ENCODE peak calls at places on chromosomes 12 and 14, in seven cellular contexts. V is CD8-positive, alpha-beta T cell; H is psoas muscle; N is hepatocyte; L is endodermal cell; M is fibroblast of pulmonary artery; D is lower lobe of right lung. R is an unnamed sample.

GRCh38 chr12:129771238-129771637 is 132.6 kb downstream of the TMEM132D start:
- DNase-seq in M (no peak), H (no peak), N (no peak), L (peak; percentile 81), V (no peak), D (no peak), R (no peak)

GRCh38 chr12:47276253-47277070 is 196.7 kb upstream of the AMIGO2 start:
- DNase-seq in L (no peak), H (no peak), N (peak; percentile 53), D (no peak), V (peak; percentile 77), M (peak; percentile 87), R (peak; percentile 89)

GRCh38 chr12:101064721-101065120 is 145.3 kb downstream of the SLC5A8 start:
- DNase-seq in V (no peak), L (no peak), H (no peak), M (peak; percentile 16), D (no peak), N (no peak), R (no peak)

GRCh38 chr12:45170456-45171042 is 45.3 kb upstream of the ANO6 start:
- DNase-seq in H (peak; percentile 86), L (peak; percentile 96), N (peak; percentile 86), D (peak; percentile 79), M (peak; percentile 87), V (peak; percentile 69), R (peak; percentile 87)

GRCh38 chr12:55797068-55797467 is 20.5 kb downstream of the SARNP start:
- DNase-seq in M (peak; percentile 73), V (no peak), L (peak; percentile 72), H (no peak), D (no peak), N (peak; percentile 69), R (peak; percentile 66)

GRCh38 chr12:65205886-65206285 is 36.5 kb downstream of the LEMD3 start:
- DNase-seq in V (no peak), L (no peak), D (no peak), H (no peak), N (no peak), M (no peak), R (no peak)

GRCh38 chr12:8036366-8036765 is 3.9 kb downstream of the FOXJ2 start:
- DNase-seq in D (no peak), N (no peak), H (peak; percentile 80), V (no peak), M (no peak), L (no peak), R (no peak)

GRCh38 chr12:103518899-103519298 is 23.1 kb upstream of the C12orf42 start:
- DNase-seq in N (no peak), L (no peak), H (no peak), D (no peak), V (no peak), M (no peak), R (no peak)

GRCh38 chr12:40959041-40959440 is 229.1 kb upstream of the PDZRN4 start:
- DNase-seq in L (no peak), D (no peak), N (no peak), H (no peak), M (no peak), V (no peak), R (peak; percentile 10)

GRCh38 chr12:24133385-24133784 is 183.9 kb upstream of the SOX5 start:
- DNase-seq in V (no peak), M (no peak), L (peak; percentile 95), N (no peak), D (no peak), H (no peak), R (no peak)

DNA sequence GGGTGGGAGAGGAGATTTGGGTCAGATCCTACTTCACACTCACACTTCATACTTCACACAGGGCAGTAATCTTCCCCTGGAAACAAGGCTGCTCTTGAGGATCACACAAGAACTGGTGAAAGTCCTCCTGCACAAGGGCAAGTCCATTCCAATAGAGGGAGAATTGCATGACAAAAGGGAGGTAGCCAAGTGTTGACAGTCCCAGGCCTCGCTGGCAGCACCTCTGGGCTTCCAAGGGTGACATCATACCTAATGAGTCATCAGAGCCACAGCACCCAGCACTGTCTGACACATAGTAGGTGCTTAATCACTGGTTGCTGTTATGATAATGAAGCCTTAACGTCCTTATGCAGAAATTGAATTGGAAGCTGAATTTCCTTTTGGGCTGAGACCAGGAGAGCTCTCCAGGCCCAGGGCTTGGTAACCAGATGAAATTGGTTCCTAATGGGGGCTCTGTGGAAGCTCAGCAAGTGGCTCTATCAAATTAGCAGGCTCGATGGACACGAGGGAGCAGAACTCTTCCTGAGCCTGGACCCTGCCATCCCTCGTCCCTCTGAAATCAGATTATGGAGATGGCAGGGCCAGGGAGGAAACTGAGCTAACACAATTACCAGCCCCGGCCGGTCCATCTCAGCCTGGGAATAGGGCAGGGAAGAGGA is 58.8 kb upstream of the ACTN1 start:
- DNase-seq in V (no peak), D (no peak), N (no peak), M (peak; percentile 50), H (no peak), L (peak; percentile 90), R (no peak)
- H3K4me3 ChIP-seq in V (no peak overlapping the region), D (no peak overlapping the region), N (no peak overlapping the region), M (no peak overlapping the region), H (no peak overlapping the region), L (no peak overlapping the region), R (no peak overlapping the region)

DNA sequence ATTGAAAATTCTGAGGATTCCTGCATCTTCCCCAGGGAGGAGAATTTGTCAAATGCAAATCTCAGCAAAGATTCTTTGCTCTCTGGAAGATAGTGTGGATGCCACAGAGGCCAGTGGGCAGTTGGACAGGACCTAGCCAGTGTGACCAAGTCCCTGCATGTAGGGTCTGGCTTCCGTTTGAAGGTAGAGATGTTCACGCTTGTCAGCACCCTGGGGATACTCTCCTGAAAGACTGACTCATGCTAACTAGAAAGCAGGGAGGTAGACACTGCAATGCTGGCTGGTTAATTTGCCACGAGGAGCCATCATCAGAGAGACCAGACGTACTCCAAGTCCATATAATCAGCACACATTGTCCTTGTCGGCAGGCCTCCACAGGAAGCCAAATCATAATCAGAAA is 130.1 kb downstream of the SAMD4A start:
- DNase-seq in M (no peak), H (no peak), V (no peak), N (no peak), L (no peak), D (no peak), R (no peak)
- H3K4me3 ChIP-seq in M (no peak overlapping the region), H (no peak overlapping the region), V (no peak overlapping the region), N (no peak overlapping the region), L (no peak overlapping the region), D (no peak overlapping the region), R (no peak overlapping the region)

GRCh38 chr14:53306267-53306721 is 153.2 kb upstream of the DDHD1 start:
- DNase-seq in D (no peak), N (peak; percentile 74), H (peak; percentile 62), V (peak; percentile 32), L (peak; percentile 77), M (peak; percentile 75), R (peak; percentile 77)
- H3K4me3 ChIP-seq in D (peak overlapping the region; percentile 47), N (no peak overlapping the region), H (peak overlapping the region; percentile 59), V (peak overlapping the region; percentile 1), L (no peak overlapping the region), M (peak overlapping the region; percentile 57), R (peak overlapping the region; percentile 26)

GRCh38 chr12:49966511-49967041 is 4.9 kb downstream of the AQP5 start:
- DNase-seq in N (no peak), M (no peak), H (no peak), V (no peak), D (no peak), L (no peak), R (no peak)

GRCh38 chr12:49969027-49969426 is 3.7 kb upstream of the AQP6 start:
- DNase-seq in M (no peak), L (no peak), N (no peak), V (no peak), D (no peak), H (no peak), R (no peak)

GRCh38 chr12:49968431-49968830 is 4.3 kb upstream of the AQP6 start:
- DNase-seq in N (no peak), M (no peak), V (no peak), H (no peak), D (no peak), L (no peak), R (no peak)

GRCh38 chr12:49967042-49967776 is 5.5 kb downstream of the AQP5 start:
- DNase-seq in H (peak; percentile 92), L (peak; percentile 99), N (peak; percentile 92), V (peak; percentile 90), M (peak; percentile 90), D (peak; percentile 94), R (peak; percentile 89)

GRCh38 chr12:49967777-49968250 is 4.9 kb upstream of the AQP6 start:
- DNase-seq in L (no peak), N (no peak), H (no peak), M (no peak), V (no peak), D (no peak), R (no peak)
- H3K4me3 ChIP-seq in L (no peak overlapping the region), N (no peak overlapping the region), H (peak overlapping the region; percentile 53), M (peak overlapping the region; percentile 48), V (peak overlapping the region; percentile 59), D (peak overlapping the region; percentile 49), R (peak overlapping the region; percentile 38)

GRCh38 chr14:20971705-20972021 is 16.4 kb downstream of the RNASE2 start:
- DNase-seq in L (no peak), M (no peak), H (no peak), D (no peak), N (no peak), V (no peak), R (no peak)
- H3K4me3 ChIP-seq in L (peak overlapping the region; percentile 95), M (no peak overlapping the region), H (peak overlapping the region; percentile 75), D (peak overlapping the region; percentile 72), N (no peak overlapping the region), V (peak overlapping the region; percentile 80), R (peak overlapping the region; percentile 61)